ENCODE peak calls at places on chromosome 21, in five cellular contexts. One of them, this sample, is unnamed.

GRCh38 chr21:35303085-35303484 is 254.0 kb upstream of the RUNX1 start:
- DNase-seq in midbrain: no peak
- DNase-seq in aorta: no peak
- DNase-seq in brain microvascular endothelial cell: peak; percentile 92
- DNase-seq in fibroblast of lung: peak; percentile 95
- DNase-seq in this sample: no peak

GRCh38 chr21:26583737-26584136 is 10.7 kb upstream of the CYYR1 start:
- DNase-seq in brain microvascular endothelial cell: no peak
- DNase-seq in midbrain: no peak
- DNase-seq in fibroblast of lung: no peak
- DNase-seq in aorta: no peak
- DNase-seq in this sample: no peak

GRCh38 chr21:16205527-16205926 is 475.7 kb downstream of the USP25 start:
- DNase-seq in fibroblast of lung: peak; percentile 30
- DNase-seq in aorta: no peak
- DNase-seq in brain microvascular endothelial cell: no peak
- DNase-seq in midbrain: no peak
- DNase-seq in this sample: no peak

GRCh38 chr21:36845790-36846189 is 120.7 kb downstream of the HLCS start:
- DNase-seq in fibroblast of lung: no peak
- DNase-seq in aorta: no peak
- DNase-seq in brain microvascular endothelial cell: no peak
- DNase-seq in midbrain: no peak
- DNase-seq in this sample: no peak

GRCh38 chr21:33860332-33860879 is 55.2 kb downstream of the ATP5PO start:
- DNase-seq in brain microvascular endothelial cell: no peak
- DNase-seq in midbrain: no peak
- DNase-seq in aorta: peak; percentile 52
- DNase-seq in fibroblast of lung: no peak
- DNase-seq in this sample: no peak

GRCh38 chr21:35159881-35160280 is 110.8 kb upstream of the RUNX1 start:
- DNase-seq in brain microvascular endothelial cell: peak; percentile 69
- DNase-seq in fibroblast of lung: peak; percentile 86
- DNase-seq in aorta: no peak
- DNase-seq in midbrain: no peak
- DNase-seq in this sample: no peak

GRCh38 chr21:37119421-37120218 is 46.6 kb downstream of the TTC3 start:
- DNase-seq in brain microvascular endothelial cell: no peak
- DNase-seq in aorta: no peak
- DNase-seq in midbrain: no peak
- DNase-seq in fibroblast of lung: peak; percentile 25
- DNase-seq in this sample: no peak

GRCh38 chr21:45324430-45325205 is 36.9 kb upstream of the POFUT2 start:
- DNase-seq in midbrain: no peak
- DNase-seq in brain microvascular endothelial cell: no peak
- DNase-seq in aorta: peak; percentile 74
- DNase-seq in fibroblast of lung: no peak
- DNase-seq in this sample: no peak

GRCh38 chr21:17726047-17726446 is 93.1 kb downstream of the C21orf91 start:
- DNase-seq in fibroblast of lung: no peak
- DNase-seq in brain microvascular endothelial cell: no peak
- DNase-seq in midbrain: no peak
- DNase-seq in aorta: no peak
- DNase-seq in this sample: peak; percentile 39

GRCh38 chr21:42668620-42669019 is 15.2 kb downstream of the PDE9A start:
- DNase-seq in fibroblast of lung: no peak
- DNase-seq in midbrain: no peak
- DNase-seq in aorta: no peak
- DNase-seq in brain microvascular endothelial cell: no peak
- DNase-seq in this sample: no peak

GRCh38 chr21:31043495-31043894 is 5.2 kb upstream of the KRTAP19-8 start:
- DNase-seq in brain microvascular endothelial cell: no peak
- DNase-seq in fibroblast of lung: no peak
- DNase-seq in midbrain: no peak
- DNase-seq in aorta: no peak
- DNase-seq in this sample: no peak

GRCh38 chr21:32253215-32253641 is 25.6 kb downstream of the MIS18A start:
- DNase-seq in brain microvascular endothelial cell: no peak
- DNase-seq in fibroblast of lung: peak; percentile 75
- DNase-seq in midbrain: no peak
- DNase-seq in aorta: peak; percentile 80
- DNase-seq in this sample: peak; percentile 74

GRCh38 chr21:42673633-42674328 is 20.4 kb downstream of the PDE9A start:
- DNase-seq in aorta: no peak
- DNase-seq in midbrain: no peak
- DNase-seq in brain microvascular endothelial cell: no peak
- DNase-seq in fibroblast of lung: no peak
- DNase-seq in this sample: no peak

This sample was measured in AG08396.